ENCODE peak calls at places on chromosomes 16 and 17, in five cellular contexts. P is endothelial cell of umbilical vein; J is body of pancreas; Z is gastrocnemius medialis; V is CD8-positive, alpha-beta T cell. W is an unnamed sample. For H3K36me3 and H3K4me1, the result is how much of the 10 kb centered on the place peaks cover.

GRCh38 chr17:47254403-47254943 is 846 bp downstream of the ITGB3 start:
- DNase-seq in Z (no peak), V (no peak), P (no peak), J (no peak), W (no peak)

GRCh38 chr17:61122356-61122913 is 277.2 kb upstream of the TBX2 start:
- DNase-seq in P (no peak), J (no peak), Z (no peak), V (no peak), W (no peak)

GRCh38 chr17:8041980-8042379 is 3.1 kb downstream of the ALOX15B start:
- DNase-seq in J (no peak), P (no peak), Z (no peak), V (no peak), W (no peak)

GRCh38 chr16:4375717-4376116 is 4.1 kb downstream of the VASN start:
- DNase-seq in Z (no peak), V (no peak), J (no peak), P (no peak), W (no peak)

GRCh38 chr17:46135879-46136562 is 57.2 kb downstream of the KANSL1 start:
- DNase-seq in Z (no peak), V (no peak), P (no peak), J (no peak), W (no peak)

GRCh38 chr16:4232541-4233386 is 9.1 kb downstream of the SRL start:
- DNase-seq in Z (peak), V (no peak), J (no peak), P (no peak), W (no peak)

GRCh38 chr17:78826426-78826825 is 14.2 kb downstream of the USP36 start:
- DNase-seq in Z (no peak), J (no peak), V (no peak), P (no peak), W (no peak)

GRCh38 chr16:48432136-48432535 is 46.9 kb upstream of the SIAH1 start:
- DNase-seq in V (no peak), Z (no peak), P (no peak), J (peak), W (no peak)

GRCh38 chr17:38590988-38591758 is 14.6 kb downstream of the SRCIN1 start:
- DNase-seq in J (peak), P (no peak), V (no peak), Z (no peak), W (no peak)

DNA sequence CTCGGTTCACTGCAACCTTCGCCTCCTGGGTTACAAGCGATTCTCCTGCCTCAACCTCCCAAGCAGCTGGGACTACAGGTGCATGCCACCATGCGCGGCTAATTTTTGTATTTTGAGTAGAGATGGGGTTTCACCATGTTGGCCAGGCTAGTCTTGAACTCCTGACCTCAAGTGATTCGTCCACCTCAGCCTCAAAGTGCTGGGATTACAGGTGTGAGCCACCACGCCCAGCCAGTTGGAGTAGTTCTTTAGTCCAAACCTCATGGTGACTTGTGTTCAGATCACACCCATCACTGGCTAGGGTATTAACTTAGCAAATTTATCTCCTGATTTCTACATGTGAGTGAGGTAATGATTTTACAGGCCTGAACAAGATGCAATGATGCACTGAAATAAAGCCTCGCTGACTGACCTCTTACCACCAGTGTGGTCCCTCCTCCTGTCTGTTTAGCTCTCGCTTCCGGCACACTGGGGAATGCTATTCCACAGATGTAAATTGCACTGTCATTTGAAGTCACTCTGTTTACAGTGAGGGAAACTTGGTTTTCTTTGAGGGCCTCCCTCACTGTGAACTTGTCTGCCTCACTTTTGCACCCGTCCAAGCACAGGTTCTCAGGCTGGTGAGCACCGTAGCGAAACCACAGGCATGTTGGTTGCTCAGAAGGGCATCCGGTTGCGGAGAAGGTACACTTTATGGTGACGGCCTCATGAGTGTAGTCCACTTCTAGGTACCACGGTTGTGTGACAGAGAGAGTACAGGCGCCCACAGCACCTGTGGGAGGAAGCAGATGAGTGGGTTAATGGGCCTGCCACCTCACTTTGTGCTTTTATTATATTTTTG is 5.5 kb downstream of the IGSF6 start:
- DNase-seq in P (no peak), Z (no peak), V (peak), J (peak), W (peak)
- H3K4me3 ChIP-seq in P (no peak), Z (no peak), V (peak), J (no peak), W (peak)

DNA sequence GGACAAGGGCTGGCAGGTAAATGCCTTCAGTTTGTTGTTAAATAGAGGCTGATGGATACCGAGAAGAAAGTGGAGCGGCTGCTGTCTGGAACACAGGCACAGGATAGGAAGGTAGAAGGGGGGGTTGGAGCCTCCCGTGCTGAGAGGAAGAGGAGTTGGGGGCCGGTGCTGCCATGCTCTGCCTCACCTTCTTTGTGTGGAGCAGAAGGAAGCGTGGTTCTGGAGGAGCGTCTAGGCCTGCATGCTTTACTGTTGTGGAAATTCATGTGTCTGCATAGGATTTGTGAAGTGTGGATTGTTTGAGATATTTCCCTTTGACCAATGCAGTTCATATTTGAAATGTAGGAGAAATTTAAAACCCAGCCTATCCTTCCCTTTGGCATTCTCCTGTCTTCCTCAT is 52.3 kb downstream of the FOXK2 start:
- DNase-seq in P (no peak), V (no peak), Z (no peak), J (no peak), W (no peak)
- H3K36me3 ChIP-seq in P (under half), V (under half), Z (half or more), J (under half), W (half or more)

DNA sequence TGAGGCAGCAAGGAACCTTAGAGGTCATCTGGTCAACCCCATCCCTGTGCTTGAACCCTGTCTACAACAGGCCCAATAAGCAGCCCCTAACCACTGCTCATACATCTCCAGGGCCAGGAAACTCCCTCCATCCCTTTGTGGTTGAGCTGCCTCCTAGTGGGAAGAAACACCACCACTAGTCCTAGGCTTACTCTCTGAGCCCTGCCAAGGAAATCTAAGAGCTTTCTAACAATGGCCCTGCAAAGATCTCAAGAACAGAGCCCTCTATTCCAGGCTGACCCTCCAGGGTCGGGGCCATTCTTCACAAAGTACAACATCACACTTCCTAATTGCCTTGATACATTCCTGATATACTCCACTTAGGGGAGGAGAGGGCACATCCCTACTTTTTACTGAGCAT is 5.8 kb downstream of the ACLY start:
- DNase-seq in J (no peak), P (no peak), Z (no peak), V (no peak), W (no peak)
- H3K4me1 ChIP-seq in J (half or more), P (under half), Z (under half), V (under half), W (under half)

DNA sequence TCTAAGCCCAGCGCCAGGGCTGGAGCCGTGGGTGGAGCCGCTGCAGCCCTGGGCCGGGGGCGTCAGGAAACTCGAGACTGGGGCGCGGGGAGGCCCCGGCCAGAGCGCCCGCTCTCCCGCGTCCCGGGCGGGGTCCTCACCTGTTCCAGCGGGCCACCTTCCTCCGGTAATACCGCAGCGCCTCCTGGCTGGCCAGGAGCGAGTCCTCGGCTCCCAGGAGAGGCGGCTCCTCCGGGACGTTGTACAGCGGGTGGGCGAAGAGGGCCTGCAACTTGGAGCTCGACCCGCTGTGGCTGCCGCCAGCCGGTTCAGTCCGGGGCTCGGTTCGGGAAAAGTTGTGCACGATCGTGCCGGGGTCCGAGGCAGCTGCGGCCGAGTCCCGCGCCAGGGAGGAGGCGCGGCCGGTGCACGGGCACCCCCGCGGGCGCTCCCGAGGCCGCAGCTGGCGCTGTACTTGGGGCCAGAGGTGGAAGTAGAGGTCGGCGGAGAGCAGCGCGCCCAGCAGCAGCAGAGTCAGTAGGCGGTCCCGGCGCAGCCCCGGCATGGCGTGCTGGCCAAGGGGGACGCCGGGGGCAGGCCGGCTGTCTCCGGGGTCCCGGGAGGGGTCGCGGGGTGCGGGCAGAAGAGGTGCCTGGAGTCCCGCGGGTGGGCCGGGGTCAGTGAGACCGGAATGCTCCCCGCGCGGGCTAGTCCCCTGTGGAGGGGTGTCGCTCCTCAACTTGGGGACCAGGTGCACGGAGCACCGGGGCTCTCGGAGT is 865 bp downstream of the FAM20A start:
- DNase-seq in V (no peak), J (peak), Z (peak), P (no peak), W (no peak)
- H3K4me3 ChIP-seq in V (no peak), J (peak), Z (peak), P (no peak), W (peak)

GRCh38 chr16:56244612-56245011 is 53.3 kb downstream of the GNAO1 start:
- DNase-seq in Z (no peak), V (no peak), J (no peak), P (no peak), W (no peak)
- H3K36me3 ChIP-seq in Z (under half), V (under half), J (under half), P (under half), W (under half)